ENCODE peak calls at places on chromosomes 4 and X, in seven cellular contexts. O is hypothalamus, F is DMS153, H is T-cell, E is body of pancreas, M is NCI-H1105, D is NCI-H510A. U is an unnamed sample.
A peak's percentile ranks its signal among the peaks of the same experiment; 100 is the strongest.

GRCh38 chr4:24070117-24070516 is 180.3 kb upstream of the PPARGC1A start:
- DNase-seq in O (no peak), F (no peak), H (no peak), E (no peak), M (no peak), D (no peak), U (no peak)

GRCh38 chr4:32748498-32748897 is 2028.3 kb downstream of the PCDH7 start:
- DNase-seq in O (no peak), F (no peak), H (no peak), E (no peak), M (no peak), D (no peak), U (no peak)

GRCh38 chr4:111693754-111694153 is 451.5 kb upstream of the FAM241A start:
- DNase-seq in O (no peak), F (no peak), H (no peak), E (no peak), M (no peak), D (no peak), U (no peak)

GRCh38 chrX:48937065-48937907 is 18.5 kb upstream of the PIM2 start:
- DNase-seq in O (peak; percentile 5), F (no peak), H (peak; percentile 83), E (peak; percentile 55), M (no peak), D (no peak), U (peak; percentile 70)

GRCh38 chr4:77695769-77696168 is 90.1 kb downstream of the CXCL13 start:
- DNase-seq in O (no peak), F (no peak), H (no peak), E (no peak), M (no peak), D (no peak), U (no peak)

GRCh38 chr4:87679449-87680169 is 29.5 kb downstream of the DMP1 start:
- DNase-seq in O (peak; percentile 29), F (no peak), H (no peak), E (peak; percentile 30), M (no peak), D (peak; percentile 9), U (peak; percentile 22)

GRCh38 chrX:34629572-34629971 is 27.5 kb downstream of the TMEM47 start:
- DNase-seq in O (no peak), F (no peak), H (no peak), E (no peak), M (no peak), D (no peak), U (no peak)

GRCh38 chrX:150062292-150063137 is 124.2 kb upstream of the EOLA2 start:
- DNase-seq in O (no peak), F (peak; percentile 85), H (no peak), E (peak; percentile 35), M (peak; percentile 20), D (peak; percentile 1), U (no peak)

GRCh38 chr4:123343400-123344060 is 53.1 kb upstream of the SPRY1 start:
- DNase-seq in O (no peak), F (no peak), H (no peak), E (no peak), M (no peak), D (no peak), U (no peak)

GRCh38 chrX:103628386-103629290 is at the start of gene TCEAL1:
- DNase-seq in O (peak; percentile 70), F (no peak), H (no peak), E (peak; percentile 72), M (peak; percentile 52), D (peak; percentile 22), U (peak; percentile 30)

GRCh38 chr4:145285928-145286327 is 105.5 kb upstream of the OTUD4 start:
- DNase-seq in O (no peak), F (no peak), H (no peak), E (no peak), M (no peak), D (no peak), U (no peak)

GRCh38 chr4:145812902-145813301 is 125.7 kb downstream of the ZNF827 start:
- DNase-seq in O (no peak), F (no peak), H (no peak), E (no peak), M (no peak), D (no peak), U (no peak)

GRCh38 chr4:92529510-92529909 is 225.7 kb downstream of the GRID2 start:
- DNase-seq in O (no peak), F (no peak), H (no peak), E (no peak), M (no peak), D (no peak), U (no peak)

GRCh38 chr4:112069110-112069509 is 76.1 kb upstream of the FAM241A start:
- DNase-seq in O (no peak), F (no peak), H (no peak), E (no peak), M (no peak), D (no peak), U (no peak)

GRCh38 chr4:89434364-89434988 is 126.9 kb upstream of the GPRIN3 start:
- DNase-seq in O (no peak), F (peak; percentile 35), H (no peak), E (peak; percentile 7), M (no peak), D (no peak), U (peak; percentile 20)

GRCh38 chrX:1582686-1583437 is 8.5 kb upstream of the AKAP17A start:
- DNase-seq in O (no peak), F (peak; percentile 64), H (no peak), E (no peak), M (no peak), D (no peak), U (peak; percentile 72)

GRCh38 chr4:64272432-64272831 is 136.8 kb downstream of the TECRL start:
- DNase-seq in O (no peak), F (no peak), H (no peak), E (no peak), M (no peak), D (no peak), U (no peak)

GRCh38 chr4:2076908-2077534 is 17.9 kb downstream of the NAT8L start:
- DNase-seq in O (no peak), F (no peak), H (no peak), E (no peak), M (no peak), D (no peak), U (no peak)

GRCh38 chrX:20412871-20413486 is 146.3 kb upstream of the RPS6KA3 start:
- DNase-seq in O (no peak), F (no peak), H (peak; percentile 46), E (peak; percentile 43), M (no peak), D (no peak), U (peak; percentile 21)

U was measured in GM10248.